ENCODE peak calls at places on chromosomes 2 and 18, in five cellular contexts. L, Q, E, S and Y are unnamed samples.

GRCh38 chr18:37873416-37873815 is 307.8 kb upstream of the CELF4 start:
- DNase-seq in L (no peak), Q (no peak), E (no peak), S (no peak), Y (no peak)

GRCh38 chr2:149573760-149574159 is 13.8 kb downstream of the MMADHC start:
- DNase-seq in L (peak; percentile 49), Q (no peak), E (no peak), S (peak; percentile 48), Y (no peak)

GRCh38 chr2:62196278-62196901 is 475 bp downstream of the B3GNT2 start:
- DNase-seq in L (peak; percentile 34), Q (peak; percentile 82), E (no peak), S (no peak), Y (peak; percentile 30)

GRCh38 chr2:235710933-235711332 is 217.1 kb downstream of the AGAP1 start:
- DNase-seq in L (no peak), Q (no peak), E (no peak), S (no peak), Y (no peak)

GRCh38 chr2:9287400-9288059 is 80.9 kb downstream of the ASAP2 start:
- DNase-seq in L (peak; percentile 99), Q (no peak), E (peak; percentile 100), S (peak; percentile 99), Y (peak; percentile 95)

GRCh38 chr2:217289909-217290283 is 430.0 kb upstream of the TNP1 start:
- DNase-seq in L (peak; percentile 49), Q (no peak), E (peak; percentile 91), S (peak; percentile 69), Y (no peak)

GRCh38 chr18:58753976-58754375 is 82.7 kb downstream of the MALT1 start:
- DNase-seq in L (peak; percentile 52), Q (no peak), E (no peak), S (peak; percentile 38), Y (no peak)

GRCh38 chr2:75597949-75598348 is 37.2 kb upstream of the EVA1A start:
- DNase-seq in L (no peak), Q (peak; percentile 29), E (no peak), S (no peak), Y (no peak)

GRCh38 chr18:13268035-13268700 is 49.6 kb downstream of the LDLRAD4 start:
- DNase-seq in L (peak; percentile 45), Q (no peak), E (peak; percentile 81), S (peak; percentile 24), Y (no peak)

GRCh38 chr2:149101818-149102217 is 63.3 kb downstream of the LYPD6B start:
- DNase-seq in L (no peak), Q (no peak), E (no peak), S (no peak), Y (no peak)

GRCh38 chr2:134683561-134684112 is 35.2 kb downstream of the TMEM163 start:
- DNase-seq in L (no peak), Q (peak; percentile 16), E (peak; percentile 22), S (no peak), Y (peak; percentile 62)

GRCh38 chr2:130963058-130963848 is 126.5 kb downstream of the ARHGEF4 start:
- DNase-seq in L (no peak), Q (no peak), E (no peak), S (no peak), Y (peak; percentile 3)
- H2AFZ ChIP-seq in L (no peak overlapping the region), Q (no peak overlapping the region), E (no peak overlapping the region), S (no peak overlapping the region), Y (no peak overlapping the region)

DNA sequence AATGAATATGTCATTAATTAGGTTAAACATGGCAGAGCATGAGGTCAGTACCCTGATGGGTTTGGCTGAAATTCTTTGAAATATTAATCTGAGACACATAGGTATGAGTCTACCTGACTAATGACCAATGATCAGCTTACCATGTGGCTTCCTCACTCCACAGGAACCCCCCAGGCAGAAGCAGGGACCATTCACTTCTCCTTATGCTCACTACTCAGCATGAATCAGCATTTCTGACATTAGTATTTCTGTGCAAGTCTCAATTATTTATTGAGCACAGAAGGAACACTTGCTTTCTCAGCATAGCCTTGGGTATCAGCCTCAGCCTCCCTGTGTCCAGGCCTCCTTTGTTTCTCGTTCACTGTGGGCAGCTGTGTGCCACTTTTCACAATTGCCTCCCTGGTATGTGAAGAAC is 9.3 kb upstream of the KCNE4 start:
- DNase-seq in L (peak; percentile 64), Q (no peak), E (peak; percentile 49), S (peak; percentile 80), Y (no peak)
- H2AFZ ChIP-seq in L (no peak overlapping the region), Q (peak overlapping the region; percentile 61), E (peak overlapping the region; percentile 8), S (peak overlapping the region; percentile 64), Y (no peak overlapping the region)

DNA sequence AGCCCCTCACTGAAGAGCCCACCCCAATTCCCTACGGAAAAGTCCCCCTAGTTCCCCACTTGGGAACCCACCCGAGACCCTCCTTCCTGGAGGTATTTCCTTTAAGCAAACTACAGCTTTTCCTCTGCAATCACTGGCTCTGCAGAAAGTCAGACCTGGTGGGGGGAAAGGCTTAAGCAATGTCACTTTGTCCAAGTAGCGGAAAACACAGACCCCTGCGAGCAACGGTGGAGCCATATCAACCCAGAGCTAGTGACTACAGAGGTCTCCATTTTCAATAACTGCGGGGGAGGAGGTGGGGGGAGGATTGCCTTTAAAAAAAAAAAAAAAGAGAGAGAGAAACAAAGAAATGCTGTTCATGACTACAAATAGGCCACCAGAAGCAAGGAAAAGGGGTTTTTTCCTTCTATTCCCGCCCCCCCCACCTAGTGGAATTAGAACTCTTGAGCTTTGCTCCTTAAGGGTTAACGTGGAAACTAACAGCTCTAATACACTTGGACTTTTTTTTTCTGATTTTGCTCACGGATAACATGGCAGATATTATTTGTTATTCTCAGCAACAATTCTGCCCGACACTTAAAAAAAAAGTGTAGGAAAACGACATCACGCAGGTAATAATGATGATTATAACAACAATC is 1.1 kb upstream of the FRZB start:
- DNase-seq in L (no peak), Q (no peak), E (no peak), S (no peak), Y (no peak)
- H2AFZ ChIP-seq in L (peak overlapping the region; percentile 85), Q (no peak overlapping the region), E (peak overlapping the region; percentile 90), S (peak overlapping the region; percentile 96), Y (peak overlapping the region; percentile 48)

GRCh38 chr2:230932556-230933511 is 7.8 kb upstream of the GPR55 start:
- DNase-seq in L (peak; percentile 71), Q (no peak), E (no peak), S (peak; percentile 28), Y (no peak)
- H2AFZ ChIP-seq in L (peak overlapping the region; percentile 69), Q (no peak overlapping the region), E (no peak overlapping the region), S (peak overlapping the region; percentile 73), Y (no peak overlapping the region)

GRCh38 chr2:207716061-207716460 is 4.6 kb downstream of the CCNYL1 start:
- DNase-seq in L (no peak), Q (no peak), E (no peak), S (no peak), Y (no peak)
- H2AFZ ChIP-seq in L (no peak overlapping the region), Q (no peak overlapping the region), E (no peak overlapping the region), S (no peak overlapping the region), Y (no peak overlapping the region)

GRCh38 chr2:98445708-98446577 is 1.3 kb downstream of the INPP4A start:
- DNase-seq in L (peak; percentile 47), Q (peak; percentile 38), E (no peak), S (no peak), Y (no peak)

GRCh38 chr2:98444436-98445166 is at the start of gene INPP4A:
- DNase-seq in L (peak; percentile 83), Q (peak; percentile 95), E (no peak), S (peak; percentile 42), Y (peak; percentile 86)

GRCh38 chr2:98445167-98445522 is 487 bp downstream of the INPP4A start:
- DNase-seq in L (peak; percentile 70), Q (no peak), E (no peak), S (no peak), Y (no peak)

GRCh38 chr2:98448441-98449145 is 3.9 kb downstream of the INPP4A start:
- DNase-seq in L (no peak), Q (no peak), E (no peak), S (no peak), Y (no peak)

GRCh38 chr2:98446850-98447249 is 2.2 kb downstream of the INPP4A start:
- DNase-seq in L (no peak), Q (no peak), E (no peak), S (no peak), Y (no peak)
- H2AFZ ChIP-seq in L (no peak overlapping the region), Q (no peak overlapping the region), E (no peak overlapping the region), S (no peak overlapping the region), Y (no peak overlapping the region)

GRCh38 chr2:37625781-37626548 is 45.5 kb downstream of the CDC42EP3 start:
- DNase-seq in L (peak; percentile 61), Q (no peak), E (peak; percentile 97), S (peak; percentile 63), Y (no peak)
- H2AFZ ChIP-seq in L (peak overlapping the region; percentile 22), Q (no peak overlapping the region), E (peak overlapping the region; percentile 28), S (peak overlapping the region; percentile 62), Y (no peak overlapping the region)

GRCh38 chr2:176963888-176964287 is 248.7 kb upstream of the HNRNPA3 start:
- DNase-seq in L (no peak), Q (no peak), E (no peak), S (no peak), Y (no peak)
- H2AFZ ChIP-seq in L (no peak overlapping the region), Q (no peak overlapping the region), E (no peak overlapping the region), S (no peak overlapping the region), Y (no peak overlapping the region)

DNA sequence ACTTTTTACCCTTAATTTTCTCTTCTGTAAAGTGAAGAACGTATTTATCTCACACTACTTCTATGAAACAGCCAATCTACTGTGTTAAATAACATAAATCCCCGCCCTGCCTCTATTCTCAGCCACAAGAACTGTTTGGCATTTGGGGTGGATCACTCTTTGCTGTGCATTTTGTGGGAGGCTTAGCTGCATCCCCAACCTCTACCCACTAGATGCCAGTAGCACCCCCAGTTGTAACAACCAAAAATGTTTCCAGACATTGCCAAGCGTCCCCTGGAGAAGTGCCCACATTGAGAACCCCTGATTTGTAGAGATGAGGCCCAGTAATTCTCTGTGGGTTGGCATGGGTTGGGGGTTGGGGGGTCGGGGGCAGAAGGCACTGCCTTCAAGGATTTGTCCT is 94.7 kb upstream of the BOD1L2 start:
- DNase-seq in L (no peak), Q (no peak), E (no peak), S (no peak), Y (no peak)
- H2AFZ ChIP-seq in L (no peak overlapping the region), Q (no peak overlapping the region), E (no peak overlapping the region), S (no peak overlapping the region), Y (no peak overlapping the region)